ENCODE peak calls at places on chromosome 19, in six cellular contexts. One of them, this sample, is unnamed. For H3K9me3, the result is how much of the 10 kb centered on the place peaks cover.

GRCh38 chr19:13095393-13095784 is 7.3 kb downstream of the LYL1 start:
- DNase-seq in heart right ventricle: no peak
- DNase-seq in astrocyte: no peak
- DNase-seq in NT2/D1: no peak
- DNase-seq in testis: no peak
- DNase-seq in Panc1: no peak
- DNase-seq in this sample: no peak

GRCh38 chr19:50790365-50790825 is at the start of gene ACP4:
- DNase-seq in heart right ventricle: no peak
- DNase-seq in astrocyte: no peak
- DNase-seq in NT2/D1: no peak
- DNase-seq in testis: no peak
- DNase-seq in Panc1: no peak
- DNase-seq in this sample: no peak

GRCh38 chr19:32355309-32355708 is 9.9 kb downstream of the ZNF507 start:
- DNase-seq in heart right ventricle: no peak
- DNase-seq in astrocyte: no peak
- DNase-seq in NT2/D1: no peak
- DNase-seq in testis: no peak
- DNase-seq in Panc1: no peak
- DNase-seq in this sample: no peak

GRCh38 chr19:7908742-7909461 is 5.2 kb downstream of the MAP2K7 start:
- DNase-seq in heart right ventricle: no peak
- DNase-seq in astrocyte: no peak
- DNase-seq in NT2/D1: no peak
- DNase-seq in testis: no peak
- DNase-seq in Panc1: no peak
- DNase-seq in this sample: no peak

GRCh38 chr19:38684078-38684861 is 36.8 kb downstream of the ACTN4 start:
- DNase-seq in heart right ventricle: peak
- DNase-seq in astrocyte: peak
- DNase-seq in NT2/D1: no peak
- DNase-seq in testis: no peak
- DNase-seq in Panc1: peak
- DNase-seq in this sample: no peak

GRCh38 chr19:17751103-17751911 is at the start of gene FCHO1:
- DNase-seq in heart right ventricle: peak
- DNase-seq in astrocyte: no peak
- DNase-seq in NT2/D1: no peak
- DNase-seq in testis: no peak
- DNase-seq in Panc1: no peak
- DNase-seq in this sample: no peak

GRCh38 chr19:41434450-41434849 is 5.3 kb downstream of the DMAC2 start:
- DNase-seq in heart right ventricle: no peak
- DNase-seq in astrocyte: no peak
- DNase-seq in NT2/D1: no peak
- DNase-seq in testis: no peak
- DNase-seq in Panc1: no peak
- DNase-seq in this sample: no peak

GRCh38 chr19:45568732-45569131 is 15.9 kb downstream of the OPA3 start:
- DNase-seq in heart right ventricle: no peak
- DNase-seq in astrocyte: peak
- DNase-seq in NT2/D1: no peak
- DNase-seq in testis: no peak
- DNase-seq in Panc1: no peak
- DNase-seq in this sample: no peak

GRCh38 chr19:53595510-53595867 is 36.3 kb upstream of the DPRX start:
- DNase-seq in heart right ventricle: no peak
- DNase-seq in astrocyte: no peak
- DNase-seq in NT2/D1: no peak
- DNase-seq in testis: no peak
- DNase-seq in Panc1: no peak
- DNase-seq in this sample: no peak

GRCh38 chr19:53597023-53597422 is 34.8 kb upstream of the DPRX start:
- DNase-seq in heart right ventricle: no peak
- DNase-seq in astrocyte: no peak
- DNase-seq in NT2/D1: no peak
- DNase-seq in testis: no peak
- DNase-seq in Panc1: no peak
- DNase-seq in this sample: no peak

GRCh38 chr19:53598361-53598760 is 33.4 kb upstream of the DPRX start:
- DNase-seq in heart right ventricle: no peak
- DNase-seq in astrocyte: no peak
- DNase-seq in NT2/D1: no peak
- DNase-seq in testis: no peak
- DNase-seq in Panc1: no peak
- DNase-seq in this sample: no peak

GRCh38 chr19:53596056-53596455 is 35.7 kb upstream of the DPRX start:
- DNase-seq in heart right ventricle: no peak
- DNase-seq in astrocyte: no peak
- DNase-seq in NT2/D1: no peak
- DNase-seq in testis: no peak
- DNase-seq in Panc1: no peak
- DNase-seq in this sample: no peak

GRCh38 chr19:53594811-53595509 is 36.8 kb upstream of the DPRX start:
- DNase-seq in heart right ventricle: no peak
- DNase-seq in astrocyte: no peak
- DNase-seq in NT2/D1: peak
- DNase-seq in testis: no peak
- DNase-seq in Panc1: no peak
- DNase-seq in this sample: peak
- H3K9me3 ChIP-seq in heart right ventricle: under half
- H3K9me3 ChIP-seq in astrocyte: under half
- H3K9me3 ChIP-seq in NT2/D1: under half
- H3K9me3 ChIP-seq in testis: under half
- H3K9me3 ChIP-seq in Panc1: under half
- H3K9me3 ChIP-seq in this sample: under half

GRCh38 chr19:56538254-56538760 is 441 bp upstream of the ZFP28 start:
- DNase-seq in heart right ventricle: peak
- DNase-seq in astrocyte: peak
- DNase-seq in NT2/D1: peak
- DNase-seq in testis: peak
- DNase-seq in Panc1: no peak
- DNase-seq in this sample: peak
- H3K9me3 ChIP-seq in heart right ventricle: under half
- H3K9me3 ChIP-seq in astrocyte: under half
- H3K9me3 ChIP-seq in NT2/D1: under half
- H3K9me3 ChIP-seq in testis: under half
- H3K9me3 ChIP-seq in Panc1: under half
- H3K9me3 ChIP-seq in this sample: under half

GRCh38 chr19:58042709-58043340 is 9.0 kb downstream of the ZSCAN1 start:
- DNase-seq in heart right ventricle: no peak
- DNase-seq in astrocyte: no peak
- DNase-seq in NT2/D1: no peak
- DNase-seq in testis: no peak
- DNase-seq in Panc1: no peak
- DNase-seq in this sample: no peak
- H3K9me3 ChIP-seq in heart right ventricle: under half
- H3K9me3 ChIP-seq in astrocyte: under half
- H3K9me3 ChIP-seq in NT2/D1: under half
- H3K9me3 ChIP-seq in testis: under half
- H3K9me3 ChIP-seq in Panc1: under half
- H3K9me3 ChIP-seq in this sample: under half

GRCh38 chr19:15828121-15828620 is 12.7 kb upstream of the OR10H1 start:
- DNase-seq in heart right ventricle: no peak
- DNase-seq in astrocyte: no peak
- DNase-seq in NT2/D1: no peak
- DNase-seq in testis: no peak
- DNase-seq in Panc1: no peak
- DNase-seq in this sample: no peak
- H3K9me3 ChIP-seq in heart right ventricle: under half
- H3K9me3 ChIP-seq in astrocyte: under half
- H3K9me3 ChIP-seq in NT2/D1: under half
- H3K9me3 ChIP-seq in testis: under half
- H3K9me3 ChIP-seq in Panc1: under half
- H3K9me3 ChIP-seq in this sample: under half

This sample was measured in iPS DF 6.9.